ENCODE peak calls at places on chromosomes 13 and 19, in nine cellular contexts. V is nephron progenitor cell, M is omental fat pad, Q is ovary, U is left ventricle myocardium inferior, O is H9, P is NCI-H460, J is heart right ventricle, G is H54. A is an unnamed sample.

GRCh38 chr19:768424-768823 is 17.5 kb downstream of the MISP start:
- DNase-seq in V (no peak), M (no peak), Q (no peak), U (no peak), O (no peak), P (no peak), J (no peak), G (peak; percentile 62), A (peak; percentile 83)

GRCh38 chr13:27455331-27455855 is 5.0 kb upstream of the MTIF3 start:
- DNase-seq in V (no peak), M (no peak), Q (no peak), U (no peak), O (peak; percentile 47), P (no peak), J (no peak), G (no peak), A (no peak)

GRCh38 chr13:107422421-107422820 is 792.9 kb downstream of the LIG4 start:
- DNase-seq in V (no peak), M (no peak), Q (no peak), U (no peak), O (no peak), P (no peak), J (no peak), G (no peak), A (no peak)

GRCh38 chr19:49447485-49448431 is 3.9 kb downstream of the PIH1D1 start:
- DNase-seq in V (peak; percentile 51), M (no peak), Q (peak; percentile 68), U (peak; percentile 45), O (peak; percentile 94), P (no peak), J (peak; percentile 63), G (no peak), A (peak; percentile 8)

GRCh38 chr13:49810825-49811526 is 18.5 kb upstream of the KPNA3 start:
- DNase-seq in V (no peak), M (no peak), Q (no peak), U (no peak), O (no peak), P (no peak), J (no peak), G (no peak), A (peak; percentile 83)

GRCh38 chr13:113586661-113587479 is 2.3 kb downstream of the TFDP1 start:
- DNase-seq in V (no peak), M (no peak), Q (no peak), U (no peak), O (no peak), P (no peak), J (no peak), G (no peak), A (no peak)

GRCh38 chr13:32153056-32153455 is 121.5 kb downstream of the FRY start:
- DNase-seq in V (no peak), M (no peak), Q (no peak), U (no peak), O (no peak), P (peak; percentile 16), J (no peak), G (no peak), A (peak; percentile 88)

GRCh38 chr19:47190167-47190727 is 40.8 kb downstream of the BBC3 start:
- DNase-seq in V (peak; percentile 25), M (no peak), Q (peak; percentile 70), U (peak; percentile 21), O (no peak), P (no peak), J (peak; percentile 35), G (peak; percentile 37), A (peak; percentile 71)

GRCh38 chr19:11196406-11197287 is 698 bp downstream of the KANK2 start:
- DNase-seq in V (peak; percentile 55), M (no peak), Q (peak; percentile 67), U (peak; percentile 56), O (no peak), P (no peak), J (peak; percentile 67), G (peak; percentile 67), A (peak; percentile 28)

GRCh38 chr19:47776568-47776967 is 1.9 kb upstream of the SELENOW start:
- DNase-seq in V (no peak), M (no peak), Q (no peak), U (no peak), O (no peak), P (no peak), J (no peak), G (no peak), A (no peak)

GRCh38 chr19:38655148-38655824 is 7.8 kb downstream of the ACTN4 start:
- DNase-seq in V (no peak), M (no peak), Q (no peak), U (no peak), O (no peak), P (no peak), J (no peak), G (no peak), A (peak; percentile 54)

GRCh38 chr19:53057904-53058579 is 13.5 kb downstream of the ERVV-2 start:
- DNase-seq in V (peak; percentile 54), M (no peak), Q (no peak), U (peak; percentile 46), O (peak; percentile 83), P (no peak), J (peak; percentile 35), G (no peak), A (no peak)

GRCh38 chr19:2970201-2970838 is 7.0 kb upstream of the TLE6 start:
- DNase-seq in V (no peak), M (no peak), Q (no peak), U (no peak), O (no peak), P (no peak), J (no peak), G (no peak), A (no peak)

GRCh38 chr13:59689057-59689456 is 474.7 kb downstream of the DIAPH3 start:
- DNase-seq in V (no peak), M (no peak), Q (no peak), U (no peak), O (peak; percentile 34), P (no peak), J (no peak), G (no peak), A (no peak)

GRCh38 chr13:66835040-66835628 is 395.0 kb downstream of the PCDH9 start:
- DNase-seq in V (peak; percentile 66), M (peak; percentile 57), Q (peak; percentile 71), U (peak; percentile 84), O (no peak), P (no peak), J (peak; percentile 77), G (no peak), A (peak; percentile 18)

GRCh38 chr19:45492627-45493470 is 4.0 kb downstream of the RTN2 start:
- DNase-seq in V (peak; percentile 61), M (no peak), Q (no peak), U (peak; percentile 63), O (peak; percentile 94), P (no peak), J (peak; percentile 65), G (no peak), A (peak; percentile 80)

GRCh38 chr13:40539954-40540706 is 126.3 kb downstream of the FOXO1 start:
- DNase-seq in V (no peak), M (no peak), Q (no peak), U (no peak), O (peak; percentile 49), P (peak; percentile 13), J (no peak), G (peak; percentile 35), A (peak; percentile 52)

GRCh38 chr13:31236211-31236786 is 36.5 kb downstream of the B3GLCT start:
- DNase-seq in V (no peak), M (no peak), Q (no peak), U (no peak), O (no peak), P (peak; percentile 22), J (no peak), G (no peak), A (peak; percentile 54)

GRCh38 chr19:3808420-3809143 is 22.4 kb upstream of the MATK start:
- DNase-seq in V (no peak), M (no peak), Q (no peak), U (no peak), O (peak; percentile 28), P (no peak), J (peak; percentile 48), G (no peak), A (no peak)

A was measured in IMR-90.